ENCODE peak calls at places on chromosomes 6 and 20, in seven cellular contexts. One of them, this sample, is unnamed.

GRCh38 chr20:33672426-33673114 is 1.7 kb downstream of the NECAB3 start:
- DNase-seq in EL: no peak
- DNase-seq in tibial artery: no peak
- DNase-seq in T-helper 17 cell: no peak
- DNase-seq in NCI-H1092 treated with DMSO at 0.1 percent for 48 hours: no peak
- DNase-seq in activated CD4-positive, CD25-positive, alpha-beta regulatory T cell: no peak
- DNase-seq in activated CD4-positive, alpha-beta T cell treated with anti-CD3 and anti-CD28 coated beads, Interleukin-2, amount 10 ng/mL, durations not matched to agents 24 days and 14 days: no peak
- DNase-seq in this sample: peak

GRCh38 chr6:136148051-136148450 is 102.1 kb downstream of the MTFR2 start:
- DNase-seq in EL: no peak
- DNase-seq in tibial artery: no peak
- DNase-seq in T-helper 17 cell: no peak
- DNase-seq in NCI-H1092 treated with DMSO at 0.1 percent for 48 hours: no peak
- DNase-seq in activated CD4-positive, CD25-positive, alpha-beta regulatory T cell: no peak
- DNase-seq in activated CD4-positive, alpha-beta T cell treated with anti-CD3 and anti-CD28 coated beads, Interleukin-2, amount 10 ng/mL, durations not matched to agents 24 days and 14 days: no peak
- DNase-seq in this sample: no peak

GRCh38 chr6:77561768-77562314 is 91.0 kb upstream of the MEI4 start:
- DNase-seq in EL: no peak
- DNase-seq in tibial artery: no peak
- DNase-seq in T-helper 17 cell: no peak
- DNase-seq in NCI-H1092 treated with DMSO at 0.1 percent for 48 hours: peak
- DNase-seq in activated CD4-positive, CD25-positive, alpha-beta regulatory T cell: no peak
- DNase-seq in activated CD4-positive, alpha-beta T cell treated with anti-CD3 and anti-CD28 coated beads, Interleukin-2, amount 10 ng/mL, durations not matched to agents 24 days and 14 days: no peak
- DNase-seq in this sample: no peak

GRCh38 chr6:162249907-162250642 is 477.5 kb downstream of the PRKN start:
- DNase-seq in EL: no peak
- DNase-seq in tibial artery: no peak
- DNase-seq in T-helper 17 cell: no peak
- DNase-seq in NCI-H1092 treated with DMSO at 0.1 percent for 48 hours: no peak
- DNase-seq in activated CD4-positive, CD25-positive, alpha-beta regulatory T cell: no peak
- DNase-seq in activated CD4-positive, alpha-beta T cell treated with anti-CD3 and anti-CD28 coated beads, Interleukin-2, amount 10 ng/mL, durations not matched to agents 24 days and 14 days: no peak
- DNase-seq in this sample: no peak

GRCh38 chr6:100466410-100467143 is 1.9 kb upstream of the SIM1 start:
- DNase-seq in EL: peak
- DNase-seq in tibial artery: no peak
- DNase-seq in T-helper 17 cell: no peak
- DNase-seq in NCI-H1092 treated with DMSO at 0.1 percent for 48 hours: no peak
- DNase-seq in activated CD4-positive, CD25-positive, alpha-beta regulatory T cell: no peak
- DNase-seq in activated CD4-positive, alpha-beta T cell treated with anti-CD3 and anti-CD28 coated beads, Interleukin-2, amount 10 ng/mL, durations not matched to agents 24 days and 14 days: no peak
- DNase-seq in this sample: no peak

GRCh38 chr20:37697314-37697713 is 3.5 kb downstream of the CTNNBL1 start:
- DNase-seq in EL: no peak
- DNase-seq in tibial artery: no peak
- DNase-seq in T-helper 17 cell: no peak
- DNase-seq in NCI-H1092 treated with DMSO at 0.1 percent for 48 hours: no peak
- DNase-seq in activated CD4-positive, CD25-positive, alpha-beta regulatory T cell: no peak
- DNase-seq in activated CD4-positive, alpha-beta T cell treated with anti-CD3 and anti-CD28 coated beads, Interleukin-2, amount 10 ng/mL, durations not matched to agents 24 days and 14 days: no peak
- DNase-seq in this sample: no peak

GRCh38 chr6:170116643-170117042 is 174.2 kb downstream of the DLL1 start:
- DNase-seq in EL: no peak
- DNase-seq in tibial artery: no peak
- DNase-seq in T-helper 17 cell: no peak
- DNase-seq in NCI-H1092 treated with DMSO at 0.1 percent for 48 hours: no peak
- DNase-seq in activated CD4-positive, CD25-positive, alpha-beta regulatory T cell: no peak
- DNase-seq in activated CD4-positive, alpha-beta T cell treated with anti-CD3 and anti-CD28 coated beads, Interleukin-2, amount 10 ng/mL, durations not matched to agents 24 days and 14 days: no peak
- DNase-seq in this sample: no peak

GRCh38 chr20:51412333-51412761 is 130.2 kb downstream of the NFATC2 start:
- DNase-seq in EL: peak
- DNase-seq in tibial artery: peak
- DNase-seq in T-helper 17 cell: no peak
- DNase-seq in NCI-H1092 treated with DMSO at 0.1 percent for 48 hours: peak
- DNase-seq in activated CD4-positive, CD25-positive, alpha-beta regulatory T cell: no peak
- DNase-seq in activated CD4-positive, alpha-beta T cell treated with anti-CD3 and anti-CD28 coated beads, Interleukin-2, amount 10 ng/mL, durations not matched to agents 24 days and 14 days: no peak
- DNase-seq in this sample: no peak

GRCh38 chr20:5077761-5078387 is 41.9 kb downstream of the PCNA start:
- DNase-seq in EL: no peak
- DNase-seq in tibial artery: no peak
- DNase-seq in T-helper 17 cell: no peak
- DNase-seq in NCI-H1092 treated with DMSO at 0.1 percent for 48 hours: no peak
- DNase-seq in activated CD4-positive, CD25-positive, alpha-beta regulatory T cell: no peak
- DNase-seq in activated CD4-positive, alpha-beta T cell treated with anti-CD3 and anti-CD28 coated beads, Interleukin-2, amount 10 ng/mL, durations not matched to agents 24 days and 14 days: peak
- DNase-seq in this sample: no peak

GRCh38 chr20:7650081-7650480 is 290.2 kb downstream of the HAO1 start:
- DNase-seq in EL: no peak
- DNase-seq in tibial artery: no peak
- DNase-seq in T-helper 17 cell: no peak
- DNase-seq in NCI-H1092 treated with DMSO at 0.1 percent for 48 hours: no peak
- DNase-seq in activated CD4-positive, CD25-positive, alpha-beta regulatory T cell: no peak
- DNase-seq in activated CD4-positive, alpha-beta T cell treated with anti-CD3 and anti-CD28 coated beads, Interleukin-2, amount 10 ng/mL, durations not matched to agents 24 days and 14 days: no peak
- DNase-seq in this sample: no peak

GRCh38 chr20:62980970-62981369 is 25.8 kb downstream of the BHLHE23 start:
- DNase-seq in EL: peak
- DNase-seq in tibial artery: no peak
- DNase-seq in T-helper 17 cell: peak
- DNase-seq in NCI-H1092 treated with DMSO at 0.1 percent for 48 hours: peak
- DNase-seq in activated CD4-positive, CD25-positive, alpha-beta regulatory T cell: no peak
- DNase-seq in activated CD4-positive, alpha-beta T cell treated with anti-CD3 and anti-CD28 coated beads, Interleukin-2, amount 10 ng/mL, durations not matched to agents 24 days and 14 days: peak
- DNase-seq in this sample: peak

GRCh38 chr20:54048489-54048888 is 21.9 kb downstream of the BCAS1 start:
- DNase-seq in EL: no peak
- DNase-seq in tibial artery: no peak
- DNase-seq in T-helper 17 cell: no peak
- DNase-seq in NCI-H1092 treated with DMSO at 0.1 percent for 48 hours: no peak
- DNase-seq in activated CD4-positive, CD25-positive, alpha-beta regulatory T cell: no peak
- DNase-seq in activated CD4-positive, alpha-beta T cell treated with anti-CD3 and anti-CD28 coated beads, Interleukin-2, amount 10 ng/mL, durations not matched to agents 24 days and 14 days: no peak
- DNase-seq in this sample: no peak

GRCh38 chr20:39271205-39271604 is 309.1 kb downstream of the DHX35 start:
- DNase-seq in EL: no peak
- DNase-seq in tibial artery: no peak
- DNase-seq in T-helper 17 cell: no peak
- DNase-seq in NCI-H1092 treated with DMSO at 0.1 percent for 48 hours: no peak
- DNase-seq in activated CD4-positive, CD25-positive, alpha-beta regulatory T cell: no peak
- DNase-seq in activated CD4-positive, alpha-beta T cell treated with anti-CD3 and anti-CD28 coated beads, Interleukin-2, amount 10 ng/mL, durations not matched to agents 24 days and 14 days: no peak
- DNase-seq in this sample: no peak

GRCh38 chr6:30154709-30155521 is 6.1 kb downstream of the TRIM10 start:
- DNase-seq in EL: peak
- DNase-seq in tibial artery: no peak
- DNase-seq in T-helper 17 cell: no peak
- DNase-seq in NCI-H1092 treated with DMSO at 0.1 percent for 48 hours: no peak
- DNase-seq in activated CD4-positive, CD25-positive, alpha-beta regulatory T cell: no peak
- DNase-seq in activated CD4-positive, alpha-beta T cell treated with anti-CD3 and anti-CD28 coated beads, Interleukin-2, amount 10 ng/mL, durations not matched to agents 24 days and 14 days: no peak
- DNase-seq in this sample: no peak

GRCh38 chr6:11128608-11129007 is 17.1 kb upstream of the ERVFRD-1 start:
- DNase-seq in EL: no peak
- DNase-seq in tibial artery: no peak
- DNase-seq in T-helper 17 cell: no peak
- DNase-seq in NCI-H1092 treated with DMSO at 0.1 percent for 48 hours: no peak
- DNase-seq in activated CD4-positive, CD25-positive, alpha-beta regulatory T cell: no peak
- DNase-seq in activated CD4-positive, alpha-beta T cell treated with anti-CD3 and anti-CD28 coated beads, Interleukin-2, amount 10 ng/mL, durations not matched to agents 24 days and 14 days: no peak
- DNase-seq in this sample: no peak

GRCh38 chr20:7939663-7940062 is 595 bp downstream of the HAO1 start:
- DNase-seq in EL: no peak
- DNase-seq in tibial artery: no peak
- DNase-seq in T-helper 17 cell: no peak
- DNase-seq in NCI-H1092 treated with DMSO at 0.1 percent for 48 hours: no peak
- DNase-seq in activated CD4-positive, CD25-positive, alpha-beta regulatory T cell: no peak
- DNase-seq in activated CD4-positive, alpha-beta T cell treated with anti-CD3 and anti-CD28 coated beads, Interleukin-2, amount 10 ng/mL, durations not matched to agents 24 days and 14 days: no peak
- DNase-seq in this sample: no peak

GRCh38 chr20:18625907-18626655 is 38.2 kb downstream of the DTD1 start:
- DNase-seq in EL: no peak
- DNase-seq in tibial artery: no peak
- DNase-seq in T-helper 17 cell: no peak
- DNase-seq in NCI-H1092 treated with DMSO at 0.1 percent for 48 hours: no peak
- DNase-seq in activated CD4-positive, CD25-positive, alpha-beta regulatory T cell: no peak
- DNase-seq in activated CD4-positive, alpha-beta T cell treated with anti-CD3 and anti-CD28 coated beads, Interleukin-2, amount 10 ng/mL, durations not matched to agents 24 days and 14 days: no peak
- DNase-seq in this sample: no peak

GRCh38 chr20:38249536-38250310 is 10.8 kb downstream of the KIAA1755 start:
- DNase-seq in EL: no peak
- DNase-seq in tibial artery: no peak
- DNase-seq in T-helper 17 cell: no peak
- DNase-seq in NCI-H1092 treated with DMSO at 0.1 percent for 48 hours: no peak
- DNase-seq in activated CD4-positive, CD25-positive, alpha-beta regulatory T cell: no peak
- DNase-seq in activated CD4-positive, alpha-beta T cell treated with anti-CD3 and anti-CD28 coated beads, Interleukin-2, amount 10 ng/mL, durations not matched to agents 24 days and 14 days: no peak
- DNase-seq in this sample: no peak

GRCh38 chr6:138431276-138432062 is 27.4 kb downstream of the HEBP2 start:
- DNase-seq in EL: no peak
- DNase-seq in tibial artery: no peak
- DNase-seq in T-helper 17 cell: no peak
- DNase-seq in NCI-H1092 treated with DMSO at 0.1 percent for 48 hours: no peak
- DNase-seq in activated CD4-positive, CD25-positive, alpha-beta regulatory T cell: no peak
- DNase-seq in activated CD4-positive, alpha-beta T cell treated with anti-CD3 and anti-CD28 coated beads, Interleukin-2, amount 10 ng/mL, durations not matched to agents 24 days and 14 days: no peak
- DNase-seq in this sample: no peak

GRCh38 chr6:21348462-21349195 is 244.9 kb upstream of the SOX4 start:
- DNase-seq in EL: peak
- DNase-seq in tibial artery: peak
- DNase-seq in T-helper 17 cell: no peak
- DNase-seq in NCI-H1092 treated with DMSO at 0.1 percent for 48 hours: no peak
- DNase-seq in activated CD4-positive, CD25-positive, alpha-beta regulatory T cell: no peak
- DNase-seq in activated CD4-positive, alpha-beta T cell treated with anti-CD3 and anti-CD28 coated beads, Interleukin-2, amount 10 ng/mL, durations not matched to agents 24 days and 14 days: no peak
- DNase-seq in this sample: no peak

GRCh38 chr20:46217583-46217982 is 90.7 kb downstream of the CDH22 start:
- DNase-seq in EL: no peak
- DNase-seq in tibial artery: no peak
- DNase-seq in T-helper 17 cell: no peak
- DNase-seq in NCI-H1092 treated with DMSO at 0.1 percent for 48 hours: no peak
- DNase-seq in activated CD4-positive, CD25-positive, alpha-beta regulatory T cell: no peak
- DNase-seq in activated CD4-positive, alpha-beta T cell treated with anti-CD3 and anti-CD28 coated beads, Interleukin-2, amount 10 ng/mL, durations not matched to agents 24 days and 14 days: no peak
- DNase-seq in this sample: no peak

GRCh38 chr6:138275976-138276375 is 57.7 kb upstream of the PBOV1 start:
- DNase-seq in EL: no peak
- DNase-seq in tibial artery: no peak
- DNase-seq in T-helper 17 cell: no peak
- DNase-seq in NCI-H1092 treated with DMSO at 0.1 percent for 48 hours: no peak
- DNase-seq in activated CD4-positive, CD25-positive, alpha-beta regulatory T cell: no peak
- DNase-seq in activated CD4-positive, alpha-beta T cell treated with anti-CD3 and anti-CD28 coated beads, Interleukin-2, amount 10 ng/mL, durations not matched to agents 24 days and 14 days: no peak
- DNase-seq in this sample: no peak

GRCh38 chr6:169620171-169621125 is 81.4 kb downstream of the WDR27 start:
- DNase-seq in EL: peak
- DNase-seq in tibial artery: no peak
- DNase-seq in T-helper 17 cell: no peak
- DNase-seq in NCI-H1092 treated with DMSO at 0.1 percent for 48 hours: no peak
- DNase-seq in activated CD4-positive, CD25-positive, alpha-beta regulatory T cell: no peak
- DNase-seq in activated CD4-positive, alpha-beta T cell treated with anti-CD3 and anti-CD28 coated beads, Interleukin-2, amount 10 ng/mL, durations not matched to agents 24 days and 14 days: no peak
- DNase-seq in this sample: no peak

GRCh38 chr6:169428532-169428931 is 174.9 kb upstream of the THBS2 start:
- DNase-seq in EL: no peak
- DNase-seq in tibial artery: no peak
- DNase-seq in T-helper 17 cell: no peak
- DNase-seq in NCI-H1092 treated with DMSO at 0.1 percent for 48 hours: no peak
- DNase-seq in activated CD4-positive, CD25-positive, alpha-beta regulatory T cell: no peak
- DNase-seq in activated CD4-positive, alpha-beta T cell treated with anti-CD3 and anti-CD28 coated beads, Interleukin-2, amount 10 ng/mL, durations not matched to agents 24 days and 14 days: no peak
- DNase-seq in this sample: no peak

GRCh38 chr20:63005862-63006564 is 751 bp downstream of the BHLHE23 start:
- DNase-seq in EL: no peak
- DNase-seq in tibial artery: no peak
- DNase-seq in T-helper 17 cell: no peak
- DNase-seq in NCI-H1092 treated with DMSO at 0.1 percent for 48 hours: no peak
- DNase-seq in activated CD4-positive, CD25-positive, alpha-beta regulatory T cell: no peak
- DNase-seq in activated CD4-positive, alpha-beta T cell treated with anti-CD3 and anti-CD28 coated beads, Interleukin-2, amount 10 ng/mL, durations not matched to agents 24 days and 14 days: no peak
- DNase-seq in this sample: peak